ENCODE peak calls at places on chromosomes 4 and X, in five cellular contexts. C is stimulated activated CD4-positive, alpha-beta T cell treated with anti-CD3 and anti-CD28 coated beads, TNF-alpha, amount 100 ng/mL, for 24 hours; I is stimulated activated effector memory CD8-positive, alpha-beta T cell treated with anti-CD3 and anti-CD28 coated beads, Interleukin-12 subunit alpha, Interleukin-12 subunit beta, amount 100 ng/mL, for 72 hours; F is AML-193; L is AG04449. X is an unnamed sample.

GRCh38 chr4:6578221-6578620 is 3.2 kb downstream of the MAN2B2 start:
- DNase-seq in I (no peak), L (no peak), F (no peak), C (no peak), X (no peak)

GRCh38 chr4:186485621-186486062 is 69.7 kb downstream of the MTNR1A start:
- DNase-seq in I (no peak), L (no peak), C (no peak), F (no peak), X (no peak)

GRCh38 chrX:47628980-47629379 is 750 bp downstream of the CFP start:
- DNase-seq in C (no peak), F (no peak), L (no peak), I (no peak), X (no peak)

GRCh38 chr4:83112678-83113428 is 1.7 kb downstream of the PLAC8 start:
- DNase-seq in C (no peak), F (peak), L (no peak), I (peak), X (no peak)

GRCh38 chr4:85515701-85516100 is 40.8 kb downstream of the ARHGAP24 start:
- DNase-seq in I (no peak), F (no peak), L (no peak), C (no peak), X (no peak)

GRCh38 chr4:174686826-174687225 is 142.2 kb downstream of the GLRA3 start:
- DNase-seq in L (no peak), C (no peak), F (no peak), I (no peak), X (no peak)

GRCh38 chr4:120977435-120977997 is 55.0 kb upstream of the PRDM5 start:
- DNase-seq in F (peak), L (peak), C (no peak), I (no peak), X (no peak)

GRCh38 chr4:122712782-122713181 is 19.7 kb upstream of the BBS12 start:
- DNase-seq in F (no peak), I (no peak), L (no peak), C (no peak), X (no peak)

GRCh38 chr4:94469221-94469784 is 17.6 kb downstream of the PDLIM5 start:
- DNase-seq in L (no peak), F (no peak), I (no peak), C (no peak), X (no peak)

GRCh38 chr4:70183168-70183939 is 12.2 kb upstream of the ODAM start:
- DNase-seq in I (no peak), L (no peak), F (peak), C (no peak), X (no peak)

GRCh38 chr4:10461091-10461849 is 4.0 kb upstream of the ZNF518B start:
- DNase-seq in I (peak), F (no peak), L (no peak), C (peak), X (peak)

GRCh38 chr4:48047896-48048295 is 31.3 kb downstream of the NIPAL1 start:
- DNase-seq in C (no peak), L (no peak), F (no peak), I (no peak), X (no peak)

GRCh38 chr4:88573286-88573994 is 18.8 kb upstream of the HERC3 start:
- DNase-seq in L (no peak), I (no peak), C (no peak), F (no peak), X (no peak)

GRCh38 chr4:152468408-152468807 is 67.5 kb downstream of the FBXW7 start:
- DNase-seq in L (no peak), F (peak), I (no peak), C (no peak), X (no peak)

GRCh38 chr4:108224628-108225053 is 55.9 kb upstream of the LEF1 start:
- DNase-seq in I (peak), F (no peak), C (no peak), L (no peak), X (no peak)

GRCh38 chr4:121070696-121071639 is 1.4 kb downstream of the NDNF start:
- DNase-seq in I (peak), F (no peak), C (no peak), L (no peak), X (no peak)

GRCh38 chrX:13659057-13659456 is 6.1 kb downstream of the TCEANC start:
- DNase-seq in F (peak), I (no peak), L (no peak), C (no peak), X (no peak)

GRCh38 chr4:40629401-40630334 is at the start of gene RBM47:
- DNase-seq in C (peak), L (no peak), I (no peak), F (peak), X (peak)

GRCh38 chr4:6250235-6250983 is 19.2 kb upstream of the WFS1 start:
- DNase-seq in L (no peak), C (no peak), F (peak), I (no peak), X (peak)

GRCh38 chr4:185987976-185988627 is 80.9 kb upstream of the TLR3 start:
- DNase-seq in L (no peak), C (no peak), I (no peak), F (no peak), X (no peak)

GRCh38 chrX:124033821-124034220 is 72.3 kb downstream of the STAG2 start:
- DNase-seq in F (no peak), C (no peak), L (no peak), I (no peak), X (no peak)

GRCh38 chrX:119809185-119809666 is 17.8 kb upstream of the RPL39 start:
- DNase-seq in I (no peak), L (no peak), C (no peak), F (no peak), X (no peak)

GRCh38 chrX:13827693-13828092 is 10.8 kb upstream of the GPM6B start:
- DNase-seq in I (no peak), C (no peak), L (no peak), F (no peak), X (no peak)

GRCh38 chr4:123785515-123785914 is 388.9 kb downstream of the SPRY1 start:
- DNase-seq in C (no peak), L (no peak), I (no peak), F (no peak), X (no peak)

GRCh38 chrX:119552508-119552907 is 12.7 kb downstream of the STEEP1 start:
- DNase-seq in L (no peak), I (no peak), F (no peak), C (no peak), X (no peak)

GRCh38 chr4:1604181-1604705 is 79.9 kb downstream of the FAM53A start:
- DNase-seq in L (no peak), F (no peak), C (no peak), I (no peak), X (no peak)

GRCh38 chr4:40606239-40606767 is 23.4 kb downstream of the RBM47 start:
- DNase-seq in I (no peak), L (no peak), F (no peak), C (no peak), X (no peak)

GRCh38 chr4:7654550-7655266 is 220.0 kb upstream of the PSAPL1 start:
- DNase-seq in L (no peak), C (no peak), F (no peak), I (no peak), X (no peak)